ENCODE peak calls at places on chromosomes 13 and 19, in eight cellular contexts. K is K562, F is stomach, V is IMR-90, X is uterus, G is body of pancreas, A is esophagus squamous epithelium, U is A549. D is an unnamed sample. For H3K4me1, the result is how much of the 10 kb centered on the place peaks cover.

GRCh38 chr19:5361407-5361806 is 20.8 kb upstream of the PTPRS start:
- DNase-seq in K (no peak), F (no peak), V (no peak), X (no peak), G (no peak), A (no peak), U (no peak), D (no peak)

GRCh38 chr19:47493378-47494210 is 9.6 kb upstream of the KPTN start:
- DNase-seq in K (no peak), F (no peak), V (no peak), X (no peak), G (no peak), A (no peak), U (no peak), D (no peak)

GRCh38 chr19:29277107-29277506 is 64.2 kb upstream of the UQCRFS1 start:
- DNase-seq in K (no peak), F (no peak), V (no peak), X (no peak), G (no peak), A (no peak), U (peak), D (no peak)

GRCh38 chr19:4830332-4830731 is 1.2 kb downstream of the TICAM1 start:
- DNase-seq in K (no peak), F (no peak), V (no peak), X (no peak), G (no peak), A (no peak), U (no peak), D (no peak)

GRCh38 chr13:112454648-112455334 is 78.6 kb downstream of the SPACA7 start:
- DNase-seq in K (no peak), F (no peak), V (no peak), X (no peak), G (no peak), A (no peak), U (no peak), D (no peak)

GRCh38 chr19:54653181-54653809 is 9.5 kb upstream of the LILRB4 start:
- DNase-seq in K (peak), F (no peak), V (peak), X (no peak), G (no peak), A (no peak), U (peak), D (no peak)

GRCh38 chr19:13172335-13173128 is 22.3 kb downstream of the IER2 start:
- DNase-seq in K (peak), F (peak), V (peak), X (peak), G (peak), A (no peak), U (peak), D (peak)

GRCh38 chr19:8209965-8210659 is 942 bp downstream of the CERS4 start:
- DNase-seq in K (no peak), F (no peak), V (no peak), X (no peak), G (no peak), A (no peak), U (no peak), D (no peak)

GRCh38 chr13:48938308-48938943 is 37.3 kb upstream of the FNDC3A start:
- DNase-seq in K (no peak), F (no peak), V (no peak), X (no peak), G (no peak), A (no peak), U (no peak), D (no peak)

GRCh38 chr13:40682449-40683240 is 16.2 kb upstream of the FOXO1 start:
- DNase-seq in K (no peak), F (no peak), V (peak), X (no peak), G (no peak), A (no peak), U (peak), D (no peak)

GRCh38 chr13:111121421-111121820 is 6.3 kb downstream of the ARHGEF7 start:
- DNase-seq in K (no peak), F (no peak), V (no peak), X (no peak), G (no peak), A (no peak), U (no peak), D (no peak)

GRCh38 chr19:33306191-33306590 is 3.9 kb upstream of the CEBPA start:
- DNase-seq in K (no peak), F (no peak), V (no peak), X (no peak), G (no peak), A (no peak), U (no peak), D (no peak)

GRCh38 chr13:28658539-28658795 is 463 bp upstream of the POMP start:
- DNase-seq in K (no peak), F (no peak), V (no peak), X (no peak), G (no peak), A (no peak), U (no peak), D (no peak)

GRCh38 chr13:23701646-23702045 is 131.4 kb downstream of the TNFRSF19 start:
- DNase-seq in K (no peak), F (peak), V (peak), X (peak), G (peak), A (no peak), U (no peak), D (peak)

GRCh38 chr13:43664700-43665191 is 122.0 kb downstream of the ENOX1 start:
- DNase-seq in K (no peak), F (peak), V (peak), X (peak), G (peak), A (no peak), U (peak), D (no peak)

GRCh38 chr19:18023596-18024212 is 15.7 kb downstream of the ARRDC2 start:
- DNase-seq in K (peak), F (peak), V (no peak), X (peak), G (peak), A (peak), U (no peak), D (peak)

GRCh38 chr13:40191186-40191980 is 475.1 kb downstream of the FOXO1 start:
- DNase-seq in K (no peak), F (no peak), V (no peak), X (no peak), G (no peak), A (no peak), U (no peak), D (no peak)

GRCh38 chr19:18999016-18999758 is 34.1 kb downstream of the SUGP2 start:
- DNase-seq in K (no peak), F (no peak), V (peak), X (no peak), G (no peak), A (no peak), U (no peak), D (no peak)

GRCh38 chr19:53540091-53540490 is 2.1 kb downstream of the ZNF331 start:
- DNase-seq in K (no peak), F (no peak), V (no peak), X (no peak), G (no peak), A (no peak), U (no peak), D (no peak)

GRCh38 chr13:34021619-34022018 is 203.7 kb downstream of the RFC3 start:
- DNase-seq in K (no peak), F (no peak), V (no peak), X (no peak), G (no peak), A (no peak), U (no peak), D (no peak)

GRCh38 chr13:20654156-20654555 is 49.3 kb upstream of the IL17D start:
- DNase-seq in K (no peak), F (no peak), V (peak), X (no peak), G (no peak), A (no peak), U (no peak), D (no peak)

GRCh38 chr19:50203281-50204080 is at the start of gene MYH14:
- DNase-seq in K (peak), F (peak), V (no peak), X (peak), G (peak), A (no peak), U (peak), D (peak)

GRCh38 chr19:41248895-41249294 is 15.3 kb upstream of the HNRNPUL1 start:
- DNase-seq in K (no peak), F (no peak), V (no peak), X (no peak), G (no peak), A (no peak), U (no peak), D (no peak)

GRCh38 chr13:72230131-72230530 is 363.1 kb upstream of the DACH1 start:
- DNase-seq in K (no peak), F (no peak), V (no peak), X (no peak), G (no peak), A (no peak), U (no peak), D (no peak)

GRCh38 chr19:9584073-9584833 is at the start of gene ZNF121:
- DNase-seq in K (peak), F (peak), V (peak), X (peak), G (peak), A (no peak), U (peak), D (peak)

GRCh38 chr19:7961930-7962626 is 18.6 kb upstream of the TIMM44 start:
- DNase-seq in K (no peak), F (no peak), V (no peak), X (no peak), G (no peak), A (no peak), U (no peak), D (no peak)

GRCh38 chr19:17424743-17425365 is 5.0 kb downstream of the MVB12A start:
- DNase-seq in K (peak), F (no peak), V (peak), X (no peak), G (no peak), A (no peak), U (peak), D (no peak)

GRCh38 chr13:46489586-46490023 is 63.4 kb upstream of the LRCH1 start:
- DNase-seq in K (no peak), F (no peak), V (peak), X (no peak), G (no peak), A (no peak), U (no peak), D (peak)

GRCh38 chr19:35925501-35925900 is 10.7 kb upstream of the LRFN3 start:
- DNase-seq in K (no peak), F (no peak), V (no peak), X (no peak), G (no peak), A (no peak), U (no peak), D (no peak)

GRCh38 chr13:56352356-56352755 is 788.4 kb upstream of the PRR20A start:
- DNase-seq in K (no peak), F (no peak), V (no peak), X (no peak), G (no peak), A (no peak), U (no peak), D (no peak)

DNA sequence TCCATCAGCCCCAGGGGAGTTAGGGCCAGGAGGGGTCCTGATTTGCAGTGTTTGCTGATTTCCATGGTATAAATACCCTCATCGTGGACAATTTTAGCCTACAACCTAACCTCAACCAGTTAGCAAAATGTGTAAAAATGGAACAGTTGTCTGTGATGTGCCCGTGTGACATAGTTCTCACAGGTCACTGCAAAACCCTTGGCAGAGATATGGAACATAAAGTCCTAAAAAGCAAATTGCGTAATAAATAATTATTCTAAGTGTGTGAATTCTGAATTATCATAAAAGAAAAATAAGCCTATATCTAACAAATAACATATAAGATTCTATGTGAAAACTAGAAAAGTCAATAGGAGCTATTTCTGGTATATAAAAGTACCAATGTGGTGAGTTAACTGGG is 32.0 kb downstream of the KCTD12 start:
- DNase-seq in K (no peak), F (no peak), V (no peak), X (no peak), G (no peak), A (no peak), U (no peak), D (no peak)
- H3K27ac ChIP-seq in K (no peak), F (no peak), V (no peak), X (peak), G (no peak), A (no peak), U (no peak), D (no peak)

GRCh38 chr19:6580313-6580712 is 10.6 kb downstream of the CD70 start:
- DNase-seq in K (no peak), F (no peak), V (peak), X (no peak), G (no peak), A (no peak), U (peak), D (no peak)

GRCh38 chr19:6576869-6577281 is 14.1 kb downstream of the CD70 start:
- DNase-seq in K (peak), F (no peak), V (no peak), X (no peak), G (no peak), A (no peak), U (peak), D (no peak)

GRCh38 chr19:6579450-6580178 is 11.3 kb downstream of the CD70 start:
- DNase-seq in K (no peak), F (no peak), V (no peak), X (no peak), G (no peak), A (no peak), U (no peak), D (no peak)

GRCh38 chr19:6572217-6572616 is 18.7 kb downstream of the CD70 start:
- DNase-seq in K (no peak), F (no peak), V (no peak), X (no peak), G (no peak), A (no peak), U (no peak), D (peak)

GRCh38 chr19:6577410-6578125 is 13.4 kb downstream of the CD70 start:
- DNase-seq in K (peak), F (no peak), V (no peak), X (no peak), G (no peak), A (no peak), U (peak), D (no peak)
- TF ChIP-seq POLR2A in K (no peak), F (no peak), V (no peak), X (no peak), G (no peak), A (no peak), U (no peak), D (no peak)

GRCh38 chr13:51805313-51805712 is 1.4 kb upstream of the DHRS12 start:
- DNase-seq in K (no peak), F (no peak), V (no peak), X (no peak), G (no peak), A (no peak), U (no peak), D (no peak)
- H3K4me1 ChIP-seq in K (under half), F (under half), V (under half), X (under half), G (half or more), A (under half), U (under half), D (under half)

GRCh38 chr19:38307597-38307996 is 3.5 kb downstream of the C19orf33 start:
- DNase-seq in K (no peak), F (no peak), V (no peak), X (no peak), G (no peak), A (no peak), U (no peak), D (no peak)
- H3K27ac ChIP-seq in K (no peak), F (no peak), V (no peak), X (no peak), G (no peak), A (no peak), U (no peak), D (no peak)

GRCh38 chr13:93857126-93857525 is 622.4 kb downstream of the DCT start:
- DNase-seq in K (no peak), F (no peak), V (peak), X (no peak), G (no peak), A (no peak), U (no peak), D (no peak)

GRCh38 chr13:93865235-93865634 is 614.2 kb downstream of the DCT start:
- DNase-seq in K (no peak), F (no peak), V (no peak), X (no peak), G (no peak), A (no peak), U (no peak), D (no peak)

GRCh38 chr13:93862259-93862658 is 617.2 kb downstream of the DCT start:
- DNase-seq in K (no peak), F (no peak), V (peak), X (no peak), G (no peak), A (no peak), U (no peak), D (no peak)

GRCh38 chr13:93859666-93860065 is 619.8 kb downstream of the DCT start:
- DNase-seq in K (no peak), F (no peak), V (peak), X (no peak), G (no peak), A (no peak), U (no peak), D (no peak)

GRCh38 chr13:93861818-93862217 is 617.7 kb downstream of the DCT start:
- DNase-seq in K (no peak), F (no peak), V (peak), X (no peak), G (no peak), A (no peak), U (peak), D (no peak)
- TF ChIP-seq POLR2A in K (no peak), F (no peak), V (no peak), X (no peak), G (no peak), A (no peak), U (no peak), D (no peak)

GRCh38 chr19:2166741-2167738 is 3.3 kb downstream of the DOT1L start:
- DNase-seq in K (no peak), F (peak), V (peak), X (peak), G (peak), A (no peak), U (peak), D (peak)
- H3K4me1 ChIP-seq in K (half or more), F (half or more), V (under half), X (under half), G (half or more), A (half or more), U (half or more), D (half or more)

GRCh38 chr19:49151339-49152217 is 3.6 kb downstream of the HRC start:
- DNase-seq in K (peak), F (peak), V (peak), X (no peak), G (peak), A (no peak), U (peak), D (peak)
- H3K27ac ChIP-seq in K (peak), F (peak), V (no peak), X (no peak), G (peak), A (peak), U (no peak), D (peak)

GRCh38 chr19:3575949-3576673 is 3.4 kb downstream of the HMG20B start:
- DNase-seq in K (no peak), F (no peak), V (no peak), X (no peak), G (no peak), A (no peak), U (no peak), D (no peak)

GRCh38 chr19:3580156-3580955 is 4.9 kb upstream of the GIPC3 start:
- DNase-seq in K (no peak), F (no peak), V (peak), X (no peak), G (no peak), A (no peak), U (peak), D (no peak)

GRCh38 chr19:3576696-3577443 is 4.1 kb downstream of the HMG20B start:
- DNase-seq in K (peak), F (peak), V (peak), X (peak), G (no peak), A (no peak), U (no peak), D (no peak)

GRCh38 chr19:3578390-3578789 is 5.6 kb downstream of the HMG20B start:
- DNase-seq in K (no peak), F (no peak), V (no peak), X (no peak), G (no peak), A (no peak), U (no peak), D (no peak)

DNA sequence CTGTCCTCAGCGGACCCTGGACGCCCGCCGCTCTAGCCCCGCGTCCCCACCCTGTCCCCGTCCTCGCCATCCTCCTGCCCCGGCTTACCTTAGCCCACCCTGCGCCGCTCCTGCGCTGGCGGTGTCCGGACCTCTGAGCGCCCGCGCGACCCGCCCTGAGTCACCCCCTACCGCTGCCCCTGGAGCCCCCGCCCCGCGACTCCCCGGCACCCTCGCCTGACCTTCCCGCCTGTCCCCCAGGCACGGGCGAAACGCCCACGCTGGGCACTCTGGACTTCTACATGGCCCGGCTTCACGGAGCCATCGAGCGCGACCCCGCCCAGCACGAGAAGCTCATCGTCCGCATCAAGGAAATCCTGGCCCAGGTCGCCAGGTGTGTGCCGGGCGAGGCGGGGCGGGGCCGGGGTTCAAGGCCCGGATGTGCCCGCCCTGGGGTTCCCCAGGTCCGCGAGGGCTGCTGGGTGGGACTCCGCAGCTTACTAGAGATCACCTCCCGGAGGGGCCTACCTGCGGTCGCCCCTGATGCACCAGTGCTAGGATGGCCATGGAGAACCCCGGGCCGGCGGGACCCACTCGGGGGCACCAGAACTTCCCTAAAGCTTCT is 5.1 kb downstream of the HMG20B start:
- DNase-seq in K (no peak), F (no peak), V (no peak), X (no peak), G (no peak), A (no peak), U (no peak), D (no peak)
- TF ChIP-seq POLR2A in K (no peak), F (no peak), V (no peak), X (no peak), G (no peak), A (no peak), U (no peak), D (no peak)

DNA sequence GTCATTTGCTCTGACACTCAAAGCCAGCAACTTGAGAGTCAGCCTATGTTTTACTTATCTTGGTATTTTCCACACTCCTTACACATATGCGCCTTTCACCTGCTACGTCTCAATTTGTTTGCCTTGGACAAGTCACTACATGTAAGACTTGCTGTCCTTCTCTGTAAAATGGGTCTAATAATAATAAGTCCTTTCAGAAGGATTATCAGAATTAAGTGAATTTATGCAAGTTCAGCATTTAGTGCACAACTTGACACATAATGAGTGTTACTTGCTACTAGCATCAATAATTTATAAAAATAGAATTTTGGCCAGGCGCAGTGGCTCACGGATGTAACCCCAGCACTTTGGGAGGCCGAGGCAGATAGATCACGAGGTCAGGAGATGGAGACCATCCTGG is 71.1 kb upstream of the UBL3 start:
- DNase-seq in K (no peak), F (no peak), V (no peak), X (no peak), G (no peak), A (no peak), U (no peak), D (no peak)
- H3K4me1 ChIP-seq in K (under half), F (half or more), V (under half), X (under half), G (half or more), A (under half), U (half or more), D (under half)

D was measured in gastrocnemius medialis.